ENCODE peak calls at places on chromosomes 12 and 14, in nine cellular contexts. C is Peyer's patch, J is pancreas, T is fibroblast of lung, D is ovary, Y is prostate gland, P is IMR-90, E is RWPE2, H is body of pancreas. N is an unnamed sample.

GRCh38 chr12:86496595-86496994 is 240.4 kb upstream of the MGAT4C start:
- DNase-seq in C (no peak), J (no peak), T (no peak), D (no peak), Y (no peak), P (no peak), E (no peak), H (no peak), N (peak)

GRCh38 chr12:30111719-30112118 is 328.0 kb upstream of the TMTC1 start:
- DNase-seq in C (no peak), J (no peak), T (no peak), D (no peak), Y (no peak), P (no peak), E (no peak), H (no peak), N (peak)

GRCh38 chr14:99884834-99885648 is 91.8 kb downstream of the EML1 start:
- DNase-seq in C (no peak), J (no peak), T (peak), D (no peak), Y (peak), P (peak), E (no peak), H (peak), N (peak)

GRCh38 chr12:32947203-32947795 is 50.7 kb upstream of the PKP2 start:
- DNase-seq in C (no peak), J (no peak), T (no peak), D (no peak), Y (no peak), P (no peak), E (no peak), H (no peak), N (peak)

GRCh38 chr14:60233251-60233650 is 15.8 kb upstream of the PPM1A start:
- DNase-seq in C (no peak), J (no peak), T (peak), D (no peak), Y (no peak), P (peak), E (no peak), H (no peak), N (no peak)

GRCh38 chr14:64948612-64949210 is 6.2 kb upstream of the GPX2 start:
- DNase-seq in C (no peak), J (no peak), T (no peak), D (no peak), Y (no peak), P (no peak), E (peak), H (no peak), N (no peak)

GRCh38 chr12:112937741-112938719 is at the start of gene OAS3:
- DNase-seq in C (peak), J (peak), T (peak), D (peak), Y (peak), P (peak), E (peak), H (peak), N (peak)

GRCh38 chr14:101199028-101199770 is 295.7 kb upstream of the RTL1 start:
- DNase-seq in C (no peak), J (no peak), T (no peak), D (no peak), Y (no peak), P (no peak), E (peak), H (peak), N (no peak)

GRCh38 chr12:58503731-58504520 is 416.4 kb downstream of the LRIG3 start:
- DNase-seq in C (no peak), J (no peak), T (peak), D (no peak), Y (no peak), P (peak), E (no peak), H (no peak), N (no peak)

GRCh38 chr12:12804432-12804886 is 8.7 kb upstream of the DDX47 start:
- DNase-seq in C (no peak), J (no peak), T (peak), D (no peak), Y (no peak), P (peak), E (peak), H (no peak), N (no peak)

GRCh38 chr14:62604524-62604923 is 440.7 kb downstream of the KCNH5 start:
- DNase-seq in C (no peak), J (no peak), T (peak), D (no peak), Y (no peak), P (peak), E (no peak), H (no peak), N (peak)
- H3K27ac ChIP-seq in C (no peak), J (no peak), T (no peak), D (no peak), Y (no peak), P (no peak), E (no peak), H (no peak), N (peak)

GRCh38 chr14:54652890-54653201 is 85.9 kb downstream of the SAMD4A start:
- DNase-seq in C (no peak), J (no peak), T (no peak), D (no peak), Y (no peak), P (no peak), E (no peak), H (no peak), N (no peak)
- H3K4me3 ChIP-seq in C (no peak), J (no peak), T (peak), D (no peak), Y (no peak), P (peak), E (peak), H (no peak), N (peak)

GRCh38 chr14:92315050-92315785 is 7.7 kb upstream of the SLC24A4 start:
- DNase-seq in C (no peak), J (no peak), T (no peak), D (no peak), Y (no peak), P (no peak), E (no peak), H (no peak), N (no peak)
- TF ChIP-seq CTCF in C (no peak), J (no peak), T (no peak), D (no peak), Y (no peak), P (no peak), E (no peak), H (no peak), N (no peak)

GRCh38 chr14:54788701-54789100 is 113.9 kb downstream of the GCH1 start:
- DNase-seq in C (no peak), J (no peak), T (no peak), D (no peak), Y (no peak), P (no peak), E (no peak), H (no peak), N (no peak)

GRCh38 chr14:54786816-54787215 is 115.8 kb downstream of the GCH1 start:
- DNase-seq in C (no peak), J (no peak), T (no peak), D (no peak), Y (no peak), P (no peak), E (no peak), H (no peak), N (peak)

GRCh38 chr14:54786191-54786755 is 116.4 kb downstream of the GCH1 start:
- DNase-seq in C (no peak), J (no peak), T (no peak), D (no peak), Y (no peak), P (no peak), E (no peak), H (no peak), N (no peak)

GRCh38 chr14:54785778-54786160 is 116.9 kb downstream of the GCH1 start:
- DNase-seq in C (no peak), J (no peak), T (no peak), D (no peak), Y (no peak), P (no peak), E (no peak), H (no peak), N (no peak)

GRCh38 chr14:54787263-54787662 is 115.4 kb downstream of the GCH1 start:
- DNase-seq in C (no peak), J (no peak), T (no peak), D (no peak), Y (no peak), P (no peak), E (no peak), H (no peak), N (peak)
- H3K27ac ChIP-seq in C (no peak), J (no peak), T (no peak), D (no peak), Y (no peak), P (no peak), E (no peak), H (no peak), N (peak)

GRCh38 chr12:26108915-26109314 is 15.9 kb downstream of the BHLHE41 start:
- DNase-seq in C (no peak), J (no peak), T (no peak), D (no peak), Y (no peak), P (no peak), E (no peak), H (no peak), N (no peak)
- H3K4me3 ChIP-seq in C (no peak), J (no peak), T (no peak), D (no peak), Y (no peak), P (no peak), E (no peak), H (no peak), N (no peak)

GRCh38 chr12:2187195-2187963 is 134.6 kb downstream of the CACNA1C start:
- DNase-seq in C (no peak), J (no peak), T (no peak), D (no peak), Y (no peak), P (no peak), E (no peak), H (no peak), N (no peak)

GRCh38 chr12:2180737-2181082 is 127.9 kb downstream of the CACNA1C start:
- DNase-seq in C (no peak), J (no peak), T (no peak), D (no peak), Y (no peak), P (no peak), E (no peak), H (no peak), N (no peak)

GRCh38 chr12:2185751-2186341 is 133.1 kb downstream of the CACNA1C start:
- DNase-seq in C (no peak), J (no peak), T (no peak), D (no peak), Y (no peak), P (no peak), E (no peak), H (no peak), N (no peak)

GRCh38 chr12:2179953-2180736 is 127.4 kb downstream of the CACNA1C start:
- DNase-seq in C (peak), J (no peak), T (peak), D (peak), Y (peak), P (peak), E (no peak), H (peak), N (peak)

DNA sequence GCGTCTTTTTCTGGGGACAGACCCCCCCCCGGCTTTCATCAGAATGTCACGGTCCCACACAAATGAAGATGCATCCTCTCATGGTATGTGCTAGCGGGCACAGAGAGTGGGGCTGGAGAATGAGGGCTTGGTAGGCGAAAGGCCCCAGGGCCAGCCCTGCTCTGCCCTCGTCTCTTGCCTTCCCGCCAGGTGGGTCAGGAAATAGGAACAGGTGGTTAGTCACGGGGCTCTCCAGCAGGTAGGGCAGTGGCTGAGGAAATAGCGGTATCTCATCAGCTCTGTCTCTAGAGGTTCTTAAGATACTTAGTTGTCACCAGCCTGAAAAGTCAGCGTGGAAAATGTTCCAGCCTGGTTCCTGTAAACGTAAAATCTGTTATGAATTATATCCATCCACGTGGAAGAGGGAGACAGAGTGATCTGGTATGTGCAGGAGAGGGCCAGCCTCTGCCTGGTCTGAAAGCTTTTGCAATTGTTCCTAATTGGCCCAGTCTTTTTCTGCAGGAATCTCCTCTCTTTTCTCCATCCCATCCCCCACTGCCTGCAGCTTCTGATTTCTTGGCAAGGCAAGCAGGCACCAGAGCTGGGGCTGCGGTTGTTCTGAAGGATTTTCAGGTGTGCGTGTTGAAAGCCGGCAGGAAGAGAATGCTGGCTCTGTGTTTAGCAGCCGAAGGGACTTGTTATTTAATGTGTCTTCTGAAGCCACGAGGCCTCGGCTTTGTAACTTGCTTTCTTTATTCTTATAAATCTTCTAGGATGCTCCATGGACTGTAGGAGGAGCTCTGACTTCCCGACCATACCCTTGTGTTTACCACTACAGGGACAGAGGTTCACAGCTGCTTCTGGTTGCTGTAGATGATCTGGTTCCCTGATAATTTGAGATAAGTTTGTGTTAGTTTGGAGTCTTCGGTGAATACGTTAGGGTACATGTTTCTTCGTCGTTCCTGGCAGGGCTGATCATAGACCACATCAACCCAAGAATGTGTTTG is 131.1 kb downstream of the CACNA1C start:
- DNase-seq in C (no peak), J (no peak), T (peak), D (no peak), Y (no peak), P (peak), E (no peak), H (no peak), N (peak)
- TF ChIP-seq CTCF in C (no peak), J (no peak), T (peak), D (no peak), Y (no peak), P (peak), E (no peak), H (no peak), N (peak)

DNA sequence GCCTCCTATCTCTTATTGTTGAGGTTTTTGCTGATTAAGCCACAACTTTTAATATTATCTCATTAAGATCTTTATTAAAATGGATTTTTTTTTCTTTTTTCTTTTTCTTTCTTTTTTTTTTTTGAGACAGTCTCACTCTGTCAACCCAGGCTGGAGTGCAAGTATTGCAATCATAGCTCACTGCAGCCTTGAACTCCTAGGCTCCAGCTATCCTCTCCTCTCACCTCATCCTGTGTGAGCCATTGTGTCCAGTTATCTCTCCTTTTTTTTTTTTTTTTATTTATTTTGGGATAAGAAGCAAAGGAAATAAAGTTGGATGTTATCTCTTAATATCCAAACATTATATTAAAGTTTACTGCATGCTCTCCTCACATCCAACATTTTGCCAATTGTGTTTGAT is 12.7 kb downstream of the VEZT start:
- DNase-seq in C (no peak), J (no peak), T (no peak), D (no peak), Y (no peak), P (no peak), E (no peak), H (no peak), N (no peak)
- H3K27ac ChIP-seq in C (no peak), J (no peak), T (no peak), D (no peak), Y (no peak), P (no peak), E (peak), H (no peak), N (peak)

GRCh38 chr12:6347367-6348338 is 5.8 kb upstream of the TNFRSF1A start:
- DNase-seq in C (no peak), J (no peak), T (peak), D (peak), Y (no peak), P (peak), E (no peak), H (peak), N (no peak)
- H3K4me3 ChIP-seq in C (no peak), J (no peak), T (no peak), D (no peak), Y (no peak), P (no peak), E (no peak), H (no peak), N (no peak)